ENCODE peak calls at places on chromosomes 3 and 15, in eight cellular contexts. A, C, F, U, G, K, Q and W are unnamed samples.
A peak's percentile ranks its signal among the peaks of the same experiment; 100 is the strongest.

GRCh38 chr3:288383-288782 is 91.8 kb downstream of the CHL1 start:
- DNase-seq in C (no peak), Q (no peak), G (no peak), A (no peak), U (no peak), K (no peak), F (no peak), W (no peak)

GRCh38 chr15:91872356-91873132 is 19.0 kb downstream of the SLCO3A1 start:
- DNase-seq in C (no peak), K (no peak), A (no peak), Q (no peak), G (no peak), F (no peak), U (no peak), W (no peak)

GRCh38 chr3:129240436-129240835 is 9.0 kb upstream of the COPG1 start:
- DNase-seq in Q (peak; percentile 26), K (peak; percentile 65), C (no peak), G (no peak), F (no peak), A (no peak), U (no peak), W (no peak)

GRCh38 chr3:129795596-129795995 is 97.9 kb downstream of the TMCC1 start:
- DNase-seq in F (no peak), U (no peak), C (no peak), A (no peak), K (peak; percentile 84), Q (no peak), G (no peak), W (no peak)

GRCh38 chr15:48581221-48581620 is 64.3 kb downstream of the FBN1 start:
- DNase-seq in A (no peak), G (no peak), C (no peak), Q (no peak), U (no peak), F (no peak), K (no peak), W (no peak)

GRCh38 chr3:143775401-143775970 is 72.8 kb downstream of the SLC9A9 start:
- DNase-seq in C (no peak), A (peak; percentile 15), Q (peak; percentile 57), K (no peak), G (no peak), F (no peak), U (no peak), W (no peak)

GRCh38 chr3:12583280-12583679 is 26.4 kb downstream of the MKRN2 start:
- DNase-seq in F (no peak), C (no peak), A (no peak), G (no peak), U (no peak), Q (no peak), K (no peak), W (no peak)

GRCh38 chr15:37038716-37039106 is 61.6 kb downstream of the MEIS2 start:
- DNase-seq in F (no peak), A (no peak), Q (no peak), G (no peak), U (no peak), C (no peak), K (no peak), W (no peak)

GRCh38 chr3:183254816-183255730 is 2.0 kb downstream of the B3GNT5 start:
- DNase-seq in Q (peak; percentile 73), K (peak; percentile 80), F (no peak), C (peak; percentile 8), A (peak; percentile 33), U (no peak), G (no peak), W (no peak)

GRCh38 chr3:157087398-157088132 is 72.4 kb downstream of the CCNL1 start:
- DNase-seq in K (peak; percentile 97), F (no peak), A (no peak), U (no peak), G (no peak), C (no peak), Q (peak; percentile 75), W (no peak)

GRCh38 chr15:89401636-89402252 is 67.1 kb upstream of the POLG start:
- DNase-seq in F (no peak), U (no peak), G (no peak), C (no peak), K (no peak), A (no peak), Q (no peak), W (no peak)

GRCh38 chr15:63521405-63522142 is 17.2 kb downstream of the USP3 start:
- DNase-seq in U (no peak), Q (no peak), A (no peak), G (no peak), C (no peak), K (no peak), F (no peak), W (no peak)

GRCh38 chr3:28273837-28274236 is 32.4 kb downstream of the CMC1 start:
- DNase-seq in A (no peak), Q (no peak), G (no peak), F (no peak), C (no peak), U (no peak), K (no peak), W (no peak)

GRCh38 chr15:31867536-31868442 is 162.5 kb upstream of the CHRNA7 start:
- DNase-seq in U (peak; percentile 35), F (peak; percentile 70), C (peak; percentile 49), K (no peak), G (peak; percentile 69), A (peak; percentile 85), Q (peak; percentile 62), W (no peak)

GRCh38 chr3:149251186-149251585 is 29.6 kb upstream of the CP start:
- DNase-seq in A (no peak), G (no peak), U (no peak), K (no peak), F (no peak), Q (no peak), C (no peak), W (no peak)

GRCh38 chr3:113153499-113154107 is 57.8 kb upstream of the BOC start:
- DNase-seq in U (no peak), Q (no peak), C (no peak), A (no peak), F (no peak), K (no peak), G (no peak), W (no peak)

GRCh38 chr15:85474700-85475316 is 94.4 kb downstream of the AKAP13 start:
- DNase-seq in C (no peak), U (no peak), F (no peak), Q (no peak), K (no peak), A (no peak), G (no peak), W (no peak)

GRCh38 chr3:138377804-138378203 is 29.4 kb downstream of the MRAS start:
- DNase-seq in A (no peak), G (no peak), K (no peak), Q (no peak), U (no peak), C (no peak), F (no peak), W (no peak)

GRCh38 chr15:70597056-70597603 is 166.2 kb downstream of the UACA start:
- DNase-seq in K (no peak), Q (peak; percentile 85), F (no peak), C (no peak), U (no peak), A (no peak), G (no peak), W (no peak)

GRCh38 chr3:71028802-71029201 is 554.7 kb downstream of the FOXP1 start:
- DNase-seq in G (no peak), F (no peak), A (no peak), Q (no peak), U (no peak), C (no peak), K (no peak), W (no peak)

GRCh38 chr3:141231923-141232861 is 567 bp downstream of the PXYLP1 start:
- DNase-seq in F (peak; percentile 73), G (peak; percentile 50), A (peak; percentile 83), C (no peak), K (peak; percentile 49), U (no peak), Q (peak; percentile 60), W (no peak)

GRCh38 chr3:110164632-110165240 is 827.4 kb upstream of the DPPA4 start:
- DNase-seq in G (no peak), C (no peak), U (no peak), F (no peak), A (peak; percentile 25), K (no peak), Q (no peak), W (no peak)

GRCh38 chr15:89654847-89655805 is at the start of gene KIF7:
- DNase-seq in G (peak; percentile 37), U (no peak), C (no peak), Q (no peak), F (peak; percentile 73), K (peak; percentile 39), A (peak; percentile 100), W (peak; percentile 63)

GRCh38 chr3:123657578-123657977 is 72.7 kb upstream of the HACD2 start:
- DNase-seq in Q (no peak), K (no peak), A (no peak), U (no peak), G (no peak), C (no peak), F (no peak), W (no peak)

GRCh38 chr3:41519746-41520145 is 320.4 kb downstream of the CTNNB1 start:
- DNase-seq in A (no peak), Q (no peak), C (no peak), F (no peak), G (no peak), K (no peak), U (no peak), W (no peak)

GRCh38 chr3:146117406-146118285 is 43.3 kb downstream of the PLOD2 start:
- DNase-seq in K (no peak), C (no peak), A (no peak), Q (no peak), G (no peak), F (no peak), U (no peak), W (no peak)

GRCh38 chr15:58440181-58440910 is 8.6 kb downstream of the LIPC start:
- DNase-seq in K (peak; percentile 94), F (no peak), G (no peak), U (no peak), A (no peak), Q (peak; percentile 91), C (no peak), W (no peak)

GRCh38 chr3:44476181-44476599 is 1.3 kb downstream of the ZNF445 start:
- DNase-seq in Q (no peak), G (peak; percentile 28), K (no peak), U (no peak), A (no peak), F (no peak), C (no peak), W (no peak)

GRCh38 chr3:56839784-56840724 is 38.3 kb upstream of the ARHGEF3 start:
- DNase-seq in F (no peak), A (no peak), C (no peak), Q (no peak), U (no peak), G (no peak), K (peak; percentile 42), W (peak; percentile 9)

GRCh38 chr15:90686435-90687218 is 30.5 kb upstream of the BLM start:
- DNase-seq in C (no peak), G (peak; percentile 60), A (no peak), K (no peak), F (no peak), U (no peak), Q (no peak), W (no peak)

GRCh38 chr3:7445331-7445730 is 584.4 kb downstream of the GRM7 start:
- DNase-seq in G (no peak), Q (no peak), U (no peak), K (no peak), C (no peak), A (no peak), F (no peak), W (no peak)

GRCh38 chr3:16258177-16258576 is 6.6 kb downstream of the DPH3 start:
- DNase-seq in U (no peak), G (no peak), F (no peak), K (no peak), A (no peak), Q (no peak), C (no peak), W (no peak)

GRCh38 chr15:71789616-71790015 is 20.7 kb upstream of the NR2E3 start:
- DNase-seq in A (no peak), Q (peak; percentile 12), K (no peak), C (no peak), U (no peak), F (no peak), G (no peak), W (no peak)